ENCODE peak calls at places on chromosome 5, in ten cellular contexts. P is activated B cell treated with CpG ODN at 0.5 μM for 24 hours; I is astrocyte of the spinal cord; S is stimulated activated CD4-positive, alpha-beta T cell treated with anti-CD3 and anti-CD28 coated beads, Interleukin-2, amount 100 ng/mL, for 48 hours; F is activated CD4-positive, alpha-beta T cell treated with anti-CD3 and anti-CD28 coated beads for 48 hours; M is caudate nucleus; X is stimulated activated CD8-positive, alpha-beta memory T cell treated with anti-CD3 and anti-CD28 coated beads, Interleukin-15, amount 100 ng/mL, for 1 hour; H is CD8-positive, alpha-beta memory T cell; Z is Peyer's patch; W is GM10248. L is an unnamed sample.

GRCh38 chr5:179801304-179802206 is 5.1 kb downstream of the MGAT4B start:
- DNase-seq in M (no peak), I (peak; percentile 42), W (peak; percentile 80), S (peak; percentile 88), X (peak; percentile 77), H (peak; percentile 71), Z (peak; percentile 75), F (peak; percentile 91), P (peak; percentile 80), L (peak; percentile 90)

GRCh38 chr5:88873447-88873846 is 9.5 kb downstream of the MEF2C start:
- DNase-seq in W (no peak), M (no peak), P (no peak), I (no peak), H (no peak), F (no peak), Z (no peak), X (no peak), S (no peak), L (no peak)

GRCh38 chr5:147805030-147805454 is 22.5 kb upstream of the JAKMIP2 start:
- DNase-seq in Z (peak; percentile 35), P (no peak), F (no peak), M (no peak), S (no peak), H (peak; percentile 56), W (peak; percentile 7), I (no peak), X (no peak), L (no peak)

GRCh38 chr5:173180331-173180730 is 36.0 kb downstream of the BNIP1 start:
- DNase-seq in S (no peak), W (no peak), P (no peak), M (no peak), H (no peak), Z (no peak), X (no peak), F (no peak), I (peak; percentile 53), L (no peak)

GRCh38 chr5:128782446-128782845 is 182.8 kb upstream of the SLC27A6 start:
- DNase-seq in Z (no peak), I (peak; percentile 94), S (no peak), M (no peak), X (no peak), F (no peak), H (no peak), P (no peak), W (no peak), L (no peak)

GRCh38 chr5:154209591-154210081 is 19.1 kb downstream of the GALNT10 start:
- DNase-seq in F (no peak), P (no peak), Z (no peak), W (no peak), M (no peak), X (no peak), H (no peak), S (no peak), I (no peak), L (no peak)

GRCh38 chr5:157651623-157652376 is 438 bp downstream of the SOX30 start:
- DNase-seq in Z (peak; percentile 78), P (peak; percentile 77), X (peak; percentile 49), F (peak; percentile 87), S (peak; percentile 70), H (peak; percentile 81), M (no peak), I (peak; percentile 35), W (peak; percentile 75), L (peak; percentile 91)

GRCh38 chr5:102792705-102793104 is 37.6 kb downstream of the PAM start:
- DNase-seq in S (no peak), M (no peak), I (no peak), W (no peak), Z (no peak), X (no peak), P (no peak), F (no peak), H (no peak), L (no peak)

GRCh38 chr5:107361945-107362344 is 308.8 kb downstream of the EFNA5 start:
- DNase-seq in M (no peak), X (no peak), S (no peak), W (no peak), F (no peak), Z (no peak), P (no peak), H (no peak), I (no peak), L (no peak)

GRCh38 chr5:79567926-79568549 is 44.2 kb upstream of the TENT2 start:
- DNase-seq in F (no peak), P (no peak), I (peak; percentile 15), Z (no peak), W (no peak), H (no peak), X (no peak), M (no peak), S (no peak), L (no peak)

GRCh38 chr5:107524111-107524510 is 146.6 kb downstream of the EFNA5 start:
- DNase-seq in X (no peak), F (no peak), S (no peak), H (no peak), P (no peak), I (no peak), W (no peak), M (no peak), Z (no peak), L (no peak)

L was measured in activated CD4-positive, alpha-beta memory T cell treated with anti-CD3 and anti-CD28 coated beads for 36 hours.